ENCODE peak calls at places on chromosomes 2 and 18, in five cellular contexts. One of them, this sample, is unnamed. For H3K9me3, the result is how much of the 10 kb centered on the place peaks cover.

GRCh38 chr2:241001413-241002274 is 3.2 kb downstream of the SNED1 start:
- DNase-seq in lower lobe of right lung: no peak
- DNase-seq in breast epithelium: peak
- DNase-seq in suprapubic skin: peak
- DNase-seq in upper lobe of left lung: peak
- DNase-seq in this sample: no peak

GRCh38 chr2:26816893-26817292 is 31.0 kb downstream of the CENPA start:
- DNase-seq in lower lobe of right lung: no peak
- DNase-seq in breast epithelium: no peak
- DNase-seq in suprapubic skin: no peak
- DNase-seq in upper lobe of left lung: no peak
- DNase-seq in this sample: no peak

GRCh38 chr18:77223653-77224052 is 26.0 kb upstream of the GALR1 start:
- DNase-seq in lower lobe of right lung: no peak
- DNase-seq in breast epithelium: no peak
- DNase-seq in suprapubic skin: no peak
- DNase-seq in upper lobe of left lung: no peak
- DNase-seq in this sample: no peak

GRCh38 chr2:64881037-64881492 is 108.1 kb upstream of the SLC1A4 start:
- DNase-seq in lower lobe of right lung: no peak
- DNase-seq in breast epithelium: no peak
- DNase-seq in suprapubic skin: no peak
- DNase-seq in upper lobe of left lung: no peak
- DNase-seq in this sample: no peak

GRCh38 chr2:222690564-222691200 is 19.2 kb downstream of the MOGAT1 start:
- DNase-seq in lower lobe of right lung: peak
- DNase-seq in breast epithelium: peak
- DNase-seq in suprapubic skin: no peak
- DNase-seq in upper lobe of left lung: peak
- DNase-seq in this sample: peak

GRCh38 chr2:39948016-39948719 is 169.1 kb upstream of the THUMPD2 start:
- DNase-seq in lower lobe of right lung: no peak
- DNase-seq in breast epithelium: no peak
- DNase-seq in suprapubic skin: no peak
- DNase-seq in upper lobe of left lung: no peak
- DNase-seq in this sample: no peak

GRCh38 chr2:40719414-40719813 is 267.5 kb upstream of the SLC8A1 start:
- DNase-seq in lower lobe of right lung: no peak
- DNase-seq in breast epithelium: no peak
- DNase-seq in suprapubic skin: no peak
- DNase-seq in upper lobe of left lung: no peak
- DNase-seq in this sample: no peak

GRCh38 chr2:28661589-28662001 is 90.0 kb upstream of the PPP1CB start:
- DNase-seq in lower lobe of right lung: no peak
- DNase-seq in breast epithelium: no peak
- DNase-seq in suprapubic skin: no peak
- DNase-seq in upper lobe of left lung: peak
- DNase-seq in this sample: no peak

GRCh38 chr2:166892397-166892796 is 4.1 kb downstream of the XIRP2 start:
- DNase-seq in lower lobe of right lung: no peak
- DNase-seq in breast epithelium: no peak
- DNase-seq in suprapubic skin: no peak
- DNase-seq in upper lobe of left lung: no peak
- DNase-seq in this sample: no peak

GRCh38 chr2:33291278-33292013 is 185.0 kb upstream of the RASGRP3 start:
- DNase-seq in lower lobe of right lung: no peak
- DNase-seq in breast epithelium: no peak
- DNase-seq in suprapubic skin: no peak
- DNase-seq in upper lobe of left lung: no peak
- DNase-seq in this sample: no peak

GRCh38 chr18:4060427-4061281 is 394.5 kb downstream of the DLGAP1 start:
- DNase-seq in lower lobe of right lung: no peak
- DNase-seq in breast epithelium: no peak
- DNase-seq in suprapubic skin: no peak
- DNase-seq in upper lobe of left lung: no peak
- DNase-seq in this sample: no peak
- H3K9me3 ChIP-seq in lower lobe of right lung: under half
- H3K9me3 ChIP-seq in breast epithelium: under half
- H3K9me3 ChIP-seq in suprapubic skin: under half
- H3K9me3 ChIP-seq in upper lobe of left lung: under half
- H3K9me3 ChIP-seq in this sample: under half

GRCh38 chr2:107622741-107623310 is 203.9 kb upstream of the RGPD4 start:
- DNase-seq in lower lobe of right lung: no peak
- DNase-seq in breast epithelium: no peak
- DNase-seq in suprapubic skin: no peak
- DNase-seq in upper lobe of left lung: no peak
- DNase-seq in this sample: no peak

GRCh38 chr2:107627164-107627563 is 199.5 kb upstream of the RGPD4 start:
- DNase-seq in lower lobe of right lung: no peak
- DNase-seq in breast epithelium: no peak
- DNase-seq in suprapubic skin: no peak
- DNase-seq in upper lobe of left lung: no peak
- DNase-seq in this sample: no peak

GRCh38 chr2:107625982-107626381 is 200.7 kb upstream of the RGPD4 start:
- DNase-seq in lower lobe of right lung: no peak
- DNase-seq in breast epithelium: no peak
- DNase-seq in suprapubic skin: no peak
- DNase-seq in upper lobe of left lung: no peak
- DNase-seq in this sample: no peak

GRCh38 chr2:107633580-107634147 is 193.0 kb upstream of the RGPD4 start:
- DNase-seq in lower lobe of right lung: no peak
- DNase-seq in breast epithelium: no peak
- DNase-seq in suprapubic skin: no peak
- DNase-seq in upper lobe of left lung: no peak
- DNase-seq in this sample: no peak

DNA sequence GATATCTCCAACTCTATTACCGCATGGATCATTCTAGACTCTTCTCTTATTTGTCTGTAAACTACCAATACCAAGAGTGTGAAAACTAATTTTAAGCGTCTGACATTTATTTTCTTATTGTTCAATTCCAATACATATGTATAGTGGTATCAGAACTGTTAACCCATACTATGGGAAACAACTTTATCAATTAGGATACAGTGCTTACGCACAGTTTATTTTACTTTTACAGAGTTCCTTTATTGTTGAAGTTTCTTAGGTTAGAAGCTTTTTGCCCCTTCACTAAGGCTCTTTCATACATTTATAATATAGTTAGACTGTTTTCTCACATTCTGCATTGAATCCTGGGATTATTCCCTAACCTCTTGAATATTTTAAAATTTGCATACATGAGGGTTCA is 198.8 kb upstream of the RGPD4 start:
- DNase-seq in lower lobe of right lung: no peak
- DNase-seq in breast epithelium: no peak
- DNase-seq in suprapubic skin: no peak
- DNase-seq in upper lobe of left lung: no peak
- DNase-seq in this sample: no peak
- H3K9me3 ChIP-seq in lower lobe of right lung: under half
- H3K9me3 ChIP-seq in breast epithelium: under half
- H3K9me3 ChIP-seq in suprapubic skin: under half
- H3K9me3 ChIP-seq in upper lobe of left lung: under half
- H3K9me3 ChIP-seq in this sample: under half

GRCh38 chr18:14928396-14928795 is 180.4 kb downstream of the ANKRD30B start:
- DNase-seq in lower lobe of right lung: no peak
- DNase-seq in breast epithelium: peak
- DNase-seq in suprapubic skin: no peak
- DNase-seq in upper lobe of left lung: no peak
- DNase-seq in this sample: no peak

GRCh38 chr18:14927701-14928100 is 179.7 kb downstream of the ANKRD30B start:
- DNase-seq in lower lobe of right lung: no peak
- DNase-seq in breast epithelium: no peak
- DNase-seq in suprapubic skin: no peak
- DNase-seq in upper lobe of left lung: no peak
- DNase-seq in this sample: no peak

GRCh38 chr18:14933049-14933851 is 185.3 kb downstream of the ANKRD30B start:
- DNase-seq in lower lobe of right lung: no peak
- DNase-seq in breast epithelium: no peak
- DNase-seq in suprapubic skin: no peak
- DNase-seq in upper lobe of left lung: no peak
- DNase-seq in this sample: no peak

GRCh38 chr18:14930576-14930975 is 182.6 kb downstream of the ANKRD30B start:
- DNase-seq in lower lobe of right lung: no peak
- DNase-seq in breast epithelium: no peak
- DNase-seq in suprapubic skin: no peak
- DNase-seq in upper lobe of left lung: no peak
- DNase-seq in this sample: no peak

GRCh38 chr18:14930076-14930475 is 182.1 kb downstream of the ANKRD30B start:
- DNase-seq in lower lobe of right lung: no peak
- DNase-seq in breast epithelium: no peak
- DNase-seq in suprapubic skin: no peak
- DNase-seq in upper lobe of left lung: no peak
- DNase-seq in this sample: no peak
- H3K9me3 ChIP-seq in lower lobe of right lung: under half
- H3K9me3 ChIP-seq in breast epithelium: under half
- H3K9me3 ChIP-seq in suprapubic skin: under half
- H3K9me3 ChIP-seq in upper lobe of left lung: under half
- H3K9me3 ChIP-seq in this sample: under half

GRCh38 chr2:160091381-160091780 is 29.0 kb upstream of the PLA2R1 start:
- DNase-seq in lower lobe of right lung: no peak
- DNase-seq in breast epithelium: no peak
- DNase-seq in suprapubic skin: no peak
- DNase-seq in upper lobe of left lung: no peak
- DNase-seq in this sample: no peak
- H3K9me3 ChIP-seq in lower lobe of right lung: under half
- H3K9me3 ChIP-seq in breast epithelium: half or more
- H3K9me3 ChIP-seq in suprapubic skin: under half
- H3K9me3 ChIP-seq in upper lobe of left lung: under half
- H3K9me3 ChIP-seq in this sample: under half

GRCh38 chr2:6163932-6164331 is 471.7 kb downstream of the SOX11 start:
- DNase-seq in lower lobe of right lung: no peak
- DNase-seq in breast epithelium: no peak
- DNase-seq in suprapubic skin: no peak
- DNase-seq in upper lobe of left lung: no peak
- DNase-seq in this sample: no peak

GRCh38 chr2:6167592-6168138 is 475.5 kb downstream of the SOX11 start:
- DNase-seq in lower lobe of right lung: no peak
- DNase-seq in breast epithelium: no peak
- DNase-seq in suprapubic skin: no peak
- DNase-seq in upper lobe of left lung: no peak
- DNase-seq in this sample: no peak

GRCh38 chr2:6168485-6168884 is 476.3 kb downstream of the SOX11 start:
- DNase-seq in lower lobe of right lung: no peak
- DNase-seq in breast epithelium: no peak
- DNase-seq in suprapubic skin: no peak
- DNase-seq in upper lobe of left lung: no peak
- DNase-seq in this sample: no peak
- H3K9me3 ChIP-seq in lower lobe of right lung: under half
- H3K9me3 ChIP-seq in breast epithelium: under half
- H3K9me3 ChIP-seq in suprapubic skin: under half
- H3K9me3 ChIP-seq in upper lobe of left lung: under half
- H3K9me3 ChIP-seq in this sample: under half

GRCh38 chr2:204795156-204795555 is 249.9 kb downstream of the PARD3B start:
- DNase-seq in lower lobe of right lung: no peak
- DNase-seq in breast epithelium: no peak
- DNase-seq in suprapubic skin: no peak
- DNase-seq in upper lobe of left lung: no peak
- DNase-seq in this sample: no peak
- H3K9me3 ChIP-seq in lower lobe of right lung: under half
- H3K9me3 ChIP-seq in breast epithelium: under half
- H3K9me3 ChIP-seq in suprapubic skin: under half
- H3K9me3 ChIP-seq in upper lobe of left lung: under half
- H3K9me3 ChIP-seq in this sample: under half

GRCh38 chr18:72542993-72543361 is 1.2 kb downstream of the CBLN2 start:
- DNase-seq in lower lobe of right lung: no peak
- DNase-seq in breast epithelium: no peak
- DNase-seq in suprapubic skin: no peak
- DNase-seq in upper lobe of left lung: no peak
- DNase-seq in this sample: no peak

GRCh38 chr18:72539861-72540260 is 4.3 kb downstream of the CBLN2 start:
- DNase-seq in lower lobe of right lung: no peak
- DNase-seq in breast epithelium: no peak
- DNase-seq in suprapubic skin: no peak
- DNase-seq in upper lobe of left lung: no peak
- DNase-seq in this sample: no peak

GRCh38 chr18:72541871-72542690 is 2.1 kb downstream of the CBLN2 start:
- DNase-seq in lower lobe of right lung: no peak
- DNase-seq in breast epithelium: no peak
- DNase-seq in suprapubic skin: no peak
- DNase-seq in upper lobe of left lung: no peak
- DNase-seq in this sample: no peak

GRCh38 chr18:72544092-72544886 is at the start of gene CBLN2:
- DNase-seq in lower lobe of right lung: peak
- DNase-seq in breast epithelium: no peak
- DNase-seq in suprapubic skin: no peak
- DNase-seq in upper lobe of left lung: peak
- DNase-seq in this sample: no peak

DNA sequence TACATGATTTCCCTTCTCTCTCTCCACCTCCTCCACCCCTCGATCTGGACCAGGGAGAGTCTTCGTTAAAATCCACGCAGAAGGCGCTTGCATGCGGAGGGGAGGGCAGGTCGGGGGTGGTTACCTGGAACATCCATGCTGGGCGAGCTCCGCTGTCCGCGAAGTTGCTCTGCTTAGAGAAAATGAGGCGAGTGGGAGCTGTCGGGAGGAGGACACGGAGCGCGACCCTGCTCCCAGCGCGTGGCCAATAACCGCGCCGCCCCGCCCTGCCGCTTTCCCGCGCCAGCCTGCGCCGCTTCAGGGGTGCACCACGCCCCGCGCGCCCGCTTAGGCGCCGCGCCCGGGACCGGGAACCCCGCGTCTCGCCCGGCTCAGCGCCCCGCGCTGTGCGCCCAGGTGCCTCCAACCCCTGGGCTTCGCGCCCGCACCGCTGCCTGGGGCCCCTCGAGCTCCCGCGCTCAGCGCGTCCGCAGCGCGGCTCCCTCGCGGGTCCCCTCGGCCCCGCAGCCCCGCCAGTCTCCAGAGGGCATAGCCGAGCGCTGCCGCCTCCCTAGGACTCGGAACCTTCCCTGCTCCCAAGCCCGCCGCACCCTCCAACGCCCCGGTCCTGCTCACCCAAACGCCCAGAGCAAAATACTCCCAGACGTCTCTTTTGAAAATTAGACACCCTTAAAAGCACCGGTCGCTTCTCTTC is 633 bp downstream of the CBLN2 start:
- DNase-seq in lower lobe of right lung: no peak
- DNase-seq in breast epithelium: no peak
- DNase-seq in suprapubic skin: no peak
- DNase-seq in upper lobe of left lung: no peak
- DNase-seq in this sample: no peak
- H3K9me3 ChIP-seq in lower lobe of right lung: under half
- H3K9me3 ChIP-seq in breast epithelium: under half
- H3K9me3 ChIP-seq in suprapubic skin: under half
- H3K9me3 ChIP-seq in upper lobe of left lung: under half
- H3K9me3 ChIP-seq in this sample: under half